ENCODE peak calls at places on chromosomes 4 and X, in five cellular contexts. A, V, L, N and D are unnamed samples.

GRCh38 chr4:119728692-119729593 is 100.3 kb upstream of the PDE5A start:
- DNase-seq in A (no peak), V (no peak), L (no peak), N (no peak), D (peak)

GRCh38 chr4:102787096-102787867 is 26.5 kb upstream of the MANBA start:
- DNase-seq in A (no peak), V (no peak), L (no peak), N (no peak), D (no peak)

GRCh38 chr4:173504181-173504503 is 25.9 kb downstream of the HAND2 start:
- DNase-seq in A (no peak), V (no peak), L (no peak), N (no peak), D (no peak)

GRCh38 chr4:15428611-15429010 is 778 bp downstream of the C1QTNF7 start:
- DNase-seq in A (no peak), V (no peak), L (no peak), N (no peak), D (no peak)

GRCh38 chr4:25973346-25973745 is 59.3 kb downstream of the SMIM20 start:
- DNase-seq in A (no peak), V (no peak), L (no peak), N (no peak), D (no peak)

GRCh38 chr4:155342142-155342541 is 34.6 kb downstream of the MAP9 start:
- DNase-seq in A (no peak), V (no peak), L (no peak), N (no peak), D (no peak)

GRCh38 chrX:134840370-134840769 is 150.4 kb upstream of the SMIM10 start:
- DNase-seq in A (no peak), V (no peak), L (no peak), N (no peak), D (no peak)

GRCh38 chrX:108439961-108440696 is 491 bp downstream of the COL4A5 start:
- DNase-seq in A (no peak), V (no peak), L (no peak), N (no peak), D (no peak)

GRCh38 chr4:19844436-19844835 is 407.3 kb upstream of the SLIT2 start:
- DNase-seq in A (no peak), V (no peak), L (no peak), N (no peak), D (no peak)

GRCh38 chr4:185774815-185775684 is 36.9 kb downstream of the SORBS2 start:
- DNase-seq in A (no peak), V (no peak), L (peak), N (no peak), D (no peak)

GRCh38 chr4:7425591-7426468 is 8.9 kb downstream of the PSAPL1 start:
- DNase-seq in A (no peak), V (no peak), L (no peak), N (no peak), D (no peak)

GRCh38 chr4:27894951-27895350 is 1034.3 kb downstream of the STIM2 start:
- DNase-seq in A (no peak), V (no peak), L (no peak), N (no peak), D (no peak)

GRCh38 chr4:154194649-154195048 is 296.9 kb downstream of the DCHS2 start:
- DNase-seq in A (no peak), V (no peak), L (no peak), N (no peak), D (no peak)

GRCh38 chr4:26175016-26175786 is 145.6 kb upstream of the RBPJ start:
- DNase-seq in A (peak), V (no peak), L (no peak), N (peak), D (no peak)

GRCh38 chr4:174702974-174703478 is 126.0 kb downstream of the GLRA3 start:
- DNase-seq in A (no peak), V (no peak), L (no peak), N (no peak), D (no peak)